ENCODE peak calls at places on chromosome 4, in nine cellular contexts. N is activated T-helper 1 cell treated with Interleukin-2 at 50 U/mL for 16 hours; S is NCI-H524; L is upper lobe of right lung; D is GM04504; H is COLO829; T is T-cell; J is activated CD4-positive, alpha-beta memory T cell treated with anti-CD3 and anti-CD28 coated beads, Interleukin-2, amount 10 ng/mL, durations not matched to agents 7 days and 5 days; Q is astrocyte. W is an unnamed sample.

GRCh38 chr4:52868138-52868537 is 6.0 kb downstream of the RASL11B start:
- DNase-seq in N (no peak), S (peak), L (peak), D (no peak), H (no peak), T (no peak), J (no peak), Q (no peak), W (no peak)

GRCh38 chr4:113186960-113187757 is 137.7 kb downstream of the ANK2 start:
- DNase-seq in N (no peak), S (no peak), L (no peak), D (no peak), H (no peak), T (no peak), J (no peak), Q (no peak), W (no peak)

GRCh38 chr4:40264995-40265909 is 68.4 kb downstream of the RHOH start:
- DNase-seq in N (no peak), S (peak), L (no peak), D (no peak), H (no peak), T (peak), J (no peak), Q (peak), W (peak)

GRCh38 chr4:79852305-79852730 is 220.7 kb downstream of the ANTXR2 start:
- DNase-seq in N (no peak), S (no peak), L (no peak), D (peak), H (no peak), T (no peak), J (no peak), Q (peak), W (peak)

GRCh38 chr4:122517345-122517744 is 60.8 kb upstream of the IL2 start:
- DNase-seq in N (no peak), S (no peak), L (no peak), D (no peak), H (no peak), T (no peak), J (no peak), Q (no peak), W (no peak)

GRCh38 chr4:16609170-16609758 is 289.2 kb downstream of the LDB2 start:
- DNase-seq in N (no peak), S (peak), L (no peak), D (no peak), H (no peak), T (no peak), J (no peak), Q (no peak), W (no peak)

GRCh38 chr4:158315706-158316105 is 105.4 kb downstream of the TMEM144 start:
- DNase-seq in N (no peak), S (no peak), L (no peak), D (peak), H (no peak), T (no peak), J (no peak), Q (peak), W (peak)

GRCh38 chr4:145921231-145921630 is 17.4 kb downstream of the ZNF827 start:
- DNase-seq in N (no peak), S (peak), L (no peak), D (no peak), H (no peak), T (no peak), J (no peak), Q (no peak), W (no peak)

GRCh38 chr4:14368391-14368790 is 633.9 kb upstream of the CPEB2 start:
- DNase-seq in N (no peak), S (no peak), L (no peak), D (no peak), H (no peak), T (no peak), J (no peak), Q (no peak), W (no peak)

GRCh38 chr4:89249716-89250361 is 57.8 kb downstream of the GPRIN3 start:
- DNase-seq in N (no peak), S (peak), L (no peak), D (no peak), H (no peak), T (no peak), J (no peak), Q (no peak), W (no peak)

GRCh38 chr4:52894408-52894807 is 32.3 kb downstream of the RASL11B start:
- DNase-seq in N (no peak), S (no peak), L (no peak), D (no peak), H (no peak), T (no peak), J (no peak), Q (peak), W (peak)

GRCh38 chr4:159297088-159297487 is 194.2 kb downstream of the RAPGEF2 start:
- DNase-seq in N (no peak), S (no peak), L (no peak), D (no peak), H (no peak), T (no peak), J (no peak), Q (no peak), W (peak)

GRCh38 chr4:16329132-16329796 is 103.0 kb upstream of the TAPT1 start:
- DNase-seq in N (no peak), S (no peak), L (no peak), D (no peak), H (no peak), T (no peak), J (no peak), Q (peak), W (no peak)

GRCh38 chr4:186845137-186845842 is 121.6 kb upstream of the FAT1 start:
- DNase-seq in N (no peak), S (no peak), L (no peak), D (peak), H (peak), T (no peak), J (no peak), Q (peak), W (peak)

GRCh38 chr4:185958094-185958493 is 110.9 kb upstream of the TLR3 start:
- DNase-seq in N (no peak), S (no peak), L (no peak), D (no peak), H (no peak), T (no peak), J (no peak), Q (no peak), W (no peak)

GRCh38 chr4:3484057-3484973 is 21.2 kb downstream of the DOK7 start:
- DNase-seq in N (no peak), S (no peak), L (no peak), D (peak), H (no peak), T (no peak), J (no peak), Q (no peak), W (no peak)

GRCh38 chr4:137387924-137388323 is 144.4 kb downstream of the PCDH18 start:
- DNase-seq in N (no peak), S (no peak), L (no peak), D (no peak), H (no peak), T (no peak), J (no peak), Q (peak), W (peak)

GRCh38 chr4:24372341-24372740 is 212.0 kb downstream of the DHX15 start:
- DNase-seq in N (no peak), S (no peak), L (no peak), D (no peak), H (no peak), T (no peak), J (no peak), Q (no peak), W (no peak)

GRCh38 chr4:39406763-39407583 is at the start of gene KLB:
- DNase-seq in N (no peak), S (no peak), L (no peak), D (no peak), H (no peak), T (no peak), J (no peak), Q (no peak), W (peak)

GRCh38 chr4:61923179-61923578 is 723.1 kb downstream of the ADGRL3 start:
- DNase-seq in N (no peak), S (no peak), L (no peak), D (no peak), H (no peak), T (no peak), J (no peak), Q (peak), W (no peak)

GRCh38 chr4:72582853-72583252 is 13.8 kb upstream of the ADAMTS3 start:
- DNase-seq in N (no peak), S (no peak), L (no peak), D (no peak), H (no peak), T (no peak), J (no peak), Q (no peak), W (no peak)

GRCh38 chr4:36351082-36351666 is 69.8 kb downstream of the DTHD1 start:
- DNase-seq in N (peak), S (peak), L (peak), D (no peak), H (peak), T (peak), J (peak), Q (peak), W (peak)

GRCh38 chr4:72631296-72631695 is 62.3 kb upstream of the ADAMTS3 start:
- DNase-seq in N (no peak), S (no peak), L (no peak), D (peak), H (peak), T (no peak), J (no peak), Q (peak), W (peak)

GRCh38 chr4:2689825-2690700 is 66.1 kb downstream of the TNIP2 start:
- DNase-seq in N (no peak), S (no peak), L (no peak), D (no peak), H (no peak), T (no peak), J (peak), Q (no peak), W (peak)

GRCh38 chr4:74794341-74794801 is at the start of gene BTC:
- DNase-seq in N (no peak), S (peak), L (peak), D (no peak), H (peak), T (no peak), J (no peak), Q (no peak), W (no peak)

GRCh38 chr4:110175634-110176033 is 22.8 kb downstream of the ELOVL6 start:
- DNase-seq in N (no peak), S (no peak), L (no peak), D (no peak), H (no peak), T (no peak), J (no peak), Q (no peak), W (no peak)

GRCh38 chr4:79875500-79875899 is 197.5 kb downstream of the ANTXR2 start:
- DNase-seq in N (no peak), S (no peak), L (no peak), D (no peak), H (no peak), T (no peak), J (no peak), Q (no peak), W (no peak)

GRCh38 chr4:150479665-150480064 is 102.3 kb upstream of the MAB21L2 start:
- DNase-seq in N (no peak), S (no peak), L (no peak), D (no peak), H (no peak), T (no peak), J (no peak), Q (no peak), W (no peak)

GRCh38 chr4:22191565-22192301 is 243.2 kb upstream of the KCNIP4 start:
- DNase-seq in N (no peak), S (no peak), L (no peak), D (no peak), H (no peak), T (no peak), J (no peak), Q (no peak), W (no peak)

GRCh38 chr4:178273168-178273567 is 830.9 kb upstream of the AGA start:
- DNase-seq in N (no peak), S (no peak), L (no peak), D (no peak), H (no peak), T (no peak), J (no peak), Q (no peak), W (no peak)